ENCODE peak calls at places on chromosomes 1 and 21, in ten cellular contexts. One of them, this sample, is unnamed.

GRCh38 chr1:39173995-39174380 is 30.5 kb upstream of the MACF1 start:
- DNase-seq in CD8-positive, alpha-beta T cell: no peak
- DNase-seq in BE2C: no peak
- DNase-seq in memory B cell: no peak
- DNase-seq in NCI-H1417: no peak
- DNase-seq in stimulated activated CD4-positive, alpha-beta T cell treated with anti-CD3 and anti-CD28 coated beads, Interleukin-12 subunit alpha, Interleukin-12 subunit beta, amount 100 ng/mL, for 4 hours: no peak
- DNase-seq in A549: no peak
- DNase-seq in OCI-LY7: no peak
- DNase-seq in cardiac muscle cell: no peak
- DNase-seq in effector CD4-positive, alpha-beta T cell: no peak
- DNase-seq in this sample: no peak

GRCh38 chr1:1432951-1433803 is 2.3 kb upstream of the VWA1 start:
- DNase-seq in CD8-positive, alpha-beta T cell: no peak
- DNase-seq in NCI-H1417: no peak
- DNase-seq in effector CD4-positive, alpha-beta T cell: no peak
- DNase-seq in memory B cell: no peak
- DNase-seq in OCI-LY7: no peak
- DNase-seq in A549: no peak
- DNase-seq in BE2C: peak
- DNase-seq in stimulated activated CD4-positive, alpha-beta T cell treated with anti-CD3 and anti-CD28 coated beads, Interleukin-12 subunit alpha, Interleukin-12 subunit beta, amount 100 ng/mL, for 4 hours: no peak
- DNase-seq in cardiac muscle cell: peak
- DNase-seq in this sample: peak

GRCh38 chr21:34736116-34736870 is 67.5 kb downstream of the CLIC6 start:
- DNase-seq in CD8-positive, alpha-beta T cell: no peak
- DNase-seq in OCI-LY7: no peak
- DNase-seq in effector CD4-positive, alpha-beta T cell: no peak
- DNase-seq in stimulated activated CD4-positive, alpha-beta T cell treated with anti-CD3 and anti-CD28 coated beads, Interleukin-12 subunit alpha, Interleukin-12 subunit beta, amount 100 ng/mL, for 4 hours: no peak
- DNase-seq in BE2C: no peak
- DNase-seq in cardiac muscle cell: no peak
- DNase-seq in NCI-H1417: no peak
- DNase-seq in A549: no peak
- DNase-seq in memory B cell: no peak
- DNase-seq in this sample: no peak

GRCh38 chr1:228280106-228280901 is 72.5 kb downstream of the OBSCN start:
- DNase-seq in effector CD4-positive, alpha-beta T cell: no peak
- DNase-seq in A549: no peak
- DNase-seq in CD8-positive, alpha-beta T cell: no peak
- DNase-seq in memory B cell: no peak
- DNase-seq in NCI-H1417: no peak
- DNase-seq in BE2C: peak
- DNase-seq in stimulated activated CD4-positive, alpha-beta T cell treated with anti-CD3 and anti-CD28 coated beads, Interleukin-12 subunit alpha, Interleukin-12 subunit beta, amount 100 ng/mL, for 4 hours: no peak
- DNase-seq in OCI-LY7: no peak
- DNase-seq in cardiac muscle cell: no peak
- DNase-seq in this sample: no peak

GRCh38 chr21:34989337-34990151 is 59.6 kb downstream of the RUNX1 start:
- DNase-seq in NCI-H1417: no peak
- DNase-seq in cardiac muscle cell: no peak
- DNase-seq in BE2C: no peak
- DNase-seq in CD8-positive, alpha-beta T cell: no peak
- DNase-seq in A549: no peak
- DNase-seq in memory B cell: no peak
- DNase-seq in OCI-LY7: no peak
- DNase-seq in stimulated activated CD4-positive, alpha-beta T cell treated with anti-CD3 and anti-CD28 coated beads, Interleukin-12 subunit alpha, Interleukin-12 subunit beta, amount 100 ng/mL, for 4 hours: peak
- DNase-seq in effector CD4-positive, alpha-beta T cell: no peak
- DNase-seq in this sample: no peak

GRCh38 chr21:44983421-44984206 is 43.8 kb downstream of the SLX9 start:
- DNase-seq in stimulated activated CD4-positive, alpha-beta T cell treated with anti-CD3 and anti-CD28 coated beads, Interleukin-12 subunit alpha, Interleukin-12 subunit beta, amount 100 ng/mL, for 4 hours: no peak
- DNase-seq in cardiac muscle cell: no peak
- DNase-seq in memory B cell: no peak
- DNase-seq in BE2C: peak
- DNase-seq in NCI-H1417: no peak
- DNase-seq in effector CD4-positive, alpha-beta T cell: no peak
- DNase-seq in A549: no peak
- DNase-seq in CD8-positive, alpha-beta T cell: no peak
- DNase-seq in OCI-LY7: no peak
- DNase-seq in this sample: no peak

GRCh38 chr21:44927587-44928461 is 7.1 kb upstream of the ITGB2 start:
- DNase-seq in cardiac muscle cell: peak
- DNase-seq in CD8-positive, alpha-beta T cell: peak
- DNase-seq in A549: peak
- DNase-seq in OCI-LY7: peak
- DNase-seq in stimulated activated CD4-positive, alpha-beta T cell treated with anti-CD3 and anti-CD28 coated beads, Interleukin-12 subunit alpha, Interleukin-12 subunit beta, amount 100 ng/mL, for 4 hours: peak
- DNase-seq in NCI-H1417: no peak
- DNase-seq in memory B cell: no peak
- DNase-seq in effector CD4-positive, alpha-beta T cell: peak
- DNase-seq in BE2C: no peak
- DNase-seq in this sample: no peak

GRCh38 chr1:204075116-204075636 is 2.3 kb downstream of the SOX13 start:
- DNase-seq in A549: no peak
- DNase-seq in BE2C: no peak
- DNase-seq in cardiac muscle cell: peak
- DNase-seq in NCI-H1417: peak
- DNase-seq in CD8-positive, alpha-beta T cell: no peak
- DNase-seq in stimulated activated CD4-positive, alpha-beta T cell treated with anti-CD3 and anti-CD28 coated beads, Interleukin-12 subunit alpha, Interleukin-12 subunit beta, amount 100 ng/mL, for 4 hours: no peak
- DNase-seq in memory B cell: no peak
- DNase-seq in OCI-LY7: no peak
- DNase-seq in effector CD4-positive, alpha-beta T cell: no peak
- DNase-seq in this sample: no peak

GRCh38 chr1:61240878-61241277 is 158.5 kb downstream of the NFIA start:
- DNase-seq in cardiac muscle cell: no peak
- DNase-seq in OCI-LY7: no peak
- DNase-seq in A549: no peak
- DNase-seq in stimulated activated CD4-positive, alpha-beta T cell treated with anti-CD3 and anti-CD28 coated beads, Interleukin-12 subunit alpha, Interleukin-12 subunit beta, amount 100 ng/mL, for 4 hours: no peak
- DNase-seq in CD8-positive, alpha-beta T cell: no peak
- DNase-seq in memory B cell: no peak
- DNase-seq in BE2C: no peak
- DNase-seq in effector CD4-positive, alpha-beta T cell: no peak
- DNase-seq in NCI-H1417: no peak
- DNase-seq in this sample: no peak

GRCh38 chr21:16113052-16113715 is 383.4 kb downstream of the USP25 start:
- DNase-seq in CD8-positive, alpha-beta T cell: no peak
- DNase-seq in BE2C: no peak
- DNase-seq in cardiac muscle cell: no peak
- DNase-seq in memory B cell: no peak
- DNase-seq in A549: no peak
- DNase-seq in effector CD4-positive, alpha-beta T cell: no peak
- DNase-seq in stimulated activated CD4-positive, alpha-beta T cell treated with anti-CD3 and anti-CD28 coated beads, Interleukin-12 subunit alpha, Interleukin-12 subunit beta, amount 100 ng/mL, for 4 hours: no peak
- DNase-seq in OCI-LY7: no peak
- DNase-seq in NCI-H1417: no peak
- DNase-seq in this sample: no peak

GRCh38 chr1:179175011-179175934 is 54.2 kb downstream of the ABL2 start:
- DNase-seq in A549: peak
- DNase-seq in memory B cell: no peak
- DNase-seq in effector CD4-positive, alpha-beta T cell: no peak
- DNase-seq in NCI-H1417: no peak
- DNase-seq in stimulated activated CD4-positive, alpha-beta T cell treated with anti-CD3 and anti-CD28 coated beads, Interleukin-12 subunit alpha, Interleukin-12 subunit beta, amount 100 ng/mL, for 4 hours: no peak
- DNase-seq in OCI-LY7: no peak
- DNase-seq in BE2C: no peak
- DNase-seq in CD8-positive, alpha-beta T cell: no peak
- DNase-seq in cardiac muscle cell: peak
- DNase-seq in this sample: peak

GRCh38 chr1:17984510-17985085 is 123.0 kb upstream of the IGSF21 start:
- DNase-seq in CD8-positive, alpha-beta T cell: no peak
- DNase-seq in OCI-LY7: peak
- DNase-seq in memory B cell: no peak
- DNase-seq in cardiac muscle cell: peak
- DNase-seq in effector CD4-positive, alpha-beta T cell: no peak
- DNase-seq in NCI-H1417: peak
- DNase-seq in stimulated activated CD4-positive, alpha-beta T cell treated with anti-CD3 and anti-CD28 coated beads, Interleukin-12 subunit alpha, Interleukin-12 subunit beta, amount 100 ng/mL, for 4 hours: peak
- DNase-seq in A549: peak
- DNase-seq in BE2C: peak
- DNase-seq in this sample: peak

GRCh38 chr1:101566883-101567538 is 330.2 kb downstream of the S1PR1 start:
- DNase-seq in A549: no peak
- DNase-seq in OCI-LY7: no peak
- DNase-seq in CD8-positive, alpha-beta T cell: no peak
- DNase-seq in NCI-H1417: no peak
- DNase-seq in cardiac muscle cell: no peak
- DNase-seq in stimulated activated CD4-positive, alpha-beta T cell treated with anti-CD3 and anti-CD28 coated beads, Interleukin-12 subunit alpha, Interleukin-12 subunit beta, amount 100 ng/mL, for 4 hours: no peak
- DNase-seq in memory B cell: no peak
- DNase-seq in BE2C: no peak
- DNase-seq in effector CD4-positive, alpha-beta T cell: no peak
- DNase-seq in this sample: no peak

GRCh38 chr1:162212713-162213112 is 143.2 kb downstream of the NOS1AP start:
- DNase-seq in BE2C: no peak
- DNase-seq in A549: no peak
- DNase-seq in stimulated activated CD4-positive, alpha-beta T cell treated with anti-CD3 and anti-CD28 coated beads, Interleukin-12 subunit alpha, Interleukin-12 subunit beta, amount 100 ng/mL, for 4 hours: no peak
- DNase-seq in OCI-LY7: no peak
- DNase-seq in CD8-positive, alpha-beta T cell: no peak
- DNase-seq in cardiac muscle cell: no peak
- DNase-seq in NCI-H1417: no peak
- DNase-seq in memory B cell: no peak
- DNase-seq in effector CD4-positive, alpha-beta T cell: no peak
- DNase-seq in this sample: no peak

GRCh38 chr21:40421121-40421520 is 425.8 kb downstream of the DSCAM start:
- DNase-seq in BE2C: no peak
- DNase-seq in OCI-LY7: no peak
- DNase-seq in memory B cell: no peak
- DNase-seq in effector CD4-positive, alpha-beta T cell: no peak
- DNase-seq in NCI-H1417: no peak
- DNase-seq in stimulated activated CD4-positive, alpha-beta T cell treated with anti-CD3 and anti-CD28 coated beads, Interleukin-12 subunit alpha, Interleukin-12 subunit beta, amount 100 ng/mL, for 4 hours: no peak
- DNase-seq in CD8-positive, alpha-beta T cell: no peak
- DNase-seq in A549: no peak
- DNase-seq in cardiac muscle cell: no peak
- DNase-seq in this sample: no peak

GRCh38 chr1:192654607-192655389 is 18.9 kb downstream of the RGS13 start:
- DNase-seq in CD8-positive, alpha-beta T cell: no peak
- DNase-seq in BE2C: peak
- DNase-seq in NCI-H1417: no peak
- DNase-seq in A549: no peak
- DNase-seq in stimulated activated CD4-positive, alpha-beta T cell treated with anti-CD3 and anti-CD28 coated beads, Interleukin-12 subunit alpha, Interleukin-12 subunit beta, amount 100 ng/mL, for 4 hours: no peak
- DNase-seq in memory B cell: no peak
- DNase-seq in cardiac muscle cell: peak
- DNase-seq in OCI-LY7: no peak
- DNase-seq in effector CD4-positive, alpha-beta T cell: no peak
- DNase-seq in this sample: no peak

GRCh38 chr1:98991127-98992003 is 13.3 kb downstream of the PLPPR5 start:
- DNase-seq in CD8-positive, alpha-beta T cell: no peak
- DNase-seq in NCI-H1417: no peak
- DNase-seq in stimulated activated CD4-positive, alpha-beta T cell treated with anti-CD3 and anti-CD28 coated beads, Interleukin-12 subunit alpha, Interleukin-12 subunit beta, amount 100 ng/mL, for 4 hours: no peak
- DNase-seq in memory B cell: no peak
- DNase-seq in effector CD4-positive, alpha-beta T cell: no peak
- DNase-seq in OCI-LY7: peak
- DNase-seq in BE2C: peak
- DNase-seq in A549: peak
- DNase-seq in cardiac muscle cell: peak
- DNase-seq in this sample: no peak

GRCh38 chr1:151502859-151503509 is 8.2 kb upstream of the CGN start:
- DNase-seq in NCI-H1417: no peak
- DNase-seq in effector CD4-positive, alpha-beta T cell: no peak
- DNase-seq in BE2C: no peak
- DNase-seq in memory B cell: no peak
- DNase-seq in A549: no peak
- DNase-seq in OCI-LY7: no peak
- DNase-seq in CD8-positive, alpha-beta T cell: no peak
- DNase-seq in cardiac muscle cell: no peak
- DNase-seq in stimulated activated CD4-positive, alpha-beta T cell treated with anti-CD3 and anti-CD28 coated beads, Interleukin-12 subunit alpha, Interleukin-12 subunit beta, amount 100 ng/mL, for 4 hours: no peak
- DNase-seq in this sample: no peak

GRCh38 chr21:37644666-37645065 is 271.6 kb downstream of the KCNJ6 start:
- DNase-seq in cardiac muscle cell: peak
- DNase-seq in NCI-H1417: no peak
- DNase-seq in effector CD4-positive, alpha-beta T cell: no peak
- DNase-seq in stimulated activated CD4-positive, alpha-beta T cell treated with anti-CD3 and anti-CD28 coated beads, Interleukin-12 subunit alpha, Interleukin-12 subunit beta, amount 100 ng/mL, for 4 hours: no peak
- DNase-seq in A549: no peak
- DNase-seq in OCI-LY7: no peak
- DNase-seq in CD8-positive, alpha-beta T cell: no peak
- DNase-seq in memory B cell: no peak
- DNase-seq in BE2C: no peak
- DNase-seq in this sample: no peak

GRCh38 chr1:32748926-32749325 is 46.4 kb upstream of the SYNC start:
- DNase-seq in OCI-LY7: no peak
- DNase-seq in effector CD4-positive, alpha-beta T cell: no peak
- DNase-seq in A549: no peak
- DNase-seq in cardiac muscle cell: no peak
- DNase-seq in memory B cell: no peak
- DNase-seq in stimulated activated CD4-positive, alpha-beta T cell treated with anti-CD3 and anti-CD28 coated beads, Interleukin-12 subunit alpha, Interleukin-12 subunit beta, amount 100 ng/mL, for 4 hours: no peak
- DNase-seq in CD8-positive, alpha-beta T cell: no peak
- DNase-seq in BE2C: no peak
- DNase-seq in NCI-H1417: no peak
- DNase-seq in this sample: no peak

GRCh38 chr1:24465099-24465498 is 37.5 kb upstream of the RCAN3 start:
- DNase-seq in CD8-positive, alpha-beta T cell: no peak
- DNase-seq in memory B cell: no peak
- DNase-seq in A549: no peak
- DNase-seq in OCI-LY7: no peak
- DNase-seq in cardiac muscle cell: no peak
- DNase-seq in stimulated activated CD4-positive, alpha-beta T cell treated with anti-CD3 and anti-CD28 coated beads, Interleukin-12 subunit alpha, Interleukin-12 subunit beta, amount 100 ng/mL, for 4 hours: no peak
- DNase-seq in effector CD4-positive, alpha-beta T cell: no peak
- DNase-seq in NCI-H1417: no peak
- DNase-seq in BE2C: no peak
- DNase-seq in this sample: no peak

GRCh38 chr1:244817415-244817894 is 18.0 kb upstream of the COX20 start:
- DNase-seq in NCI-H1417: no peak
- DNase-seq in CD8-positive, alpha-beta T cell: no peak
- DNase-seq in BE2C: no peak
- DNase-seq in memory B cell: no peak
- DNase-seq in stimulated activated CD4-positive, alpha-beta T cell treated with anti-CD3 and anti-CD28 coated beads, Interleukin-12 subunit alpha, Interleukin-12 subunit beta, amount 100 ng/mL, for 4 hours: no peak
- DNase-seq in A549: no peak
- DNase-seq in OCI-LY7: no peak
- DNase-seq in cardiac muscle cell: no peak
- DNase-seq in effector CD4-positive, alpha-beta T cell: no peak
- DNase-seq in this sample: no peak

GRCh38 chr1:67371043-67371442 is 59.2 kb downstream of the SERBP1 start:
- DNase-seq in cardiac muscle cell: no peak
- DNase-seq in BE2C: no peak
- DNase-seq in A549: no peak
- DNase-seq in effector CD4-positive, alpha-beta T cell: no peak
- DNase-seq in memory B cell: no peak
- DNase-seq in CD8-positive, alpha-beta T cell: no peak
- DNase-seq in stimulated activated CD4-positive, alpha-beta T cell treated with anti-CD3 and anti-CD28 coated beads, Interleukin-12 subunit alpha, Interleukin-12 subunit beta, amount 100 ng/mL, for 4 hours: no peak
- DNase-seq in OCI-LY7: no peak
- DNase-seq in NCI-H1417: no peak
- DNase-seq in this sample: no peak

GRCh38 chr21:41379901-41380300 is 18.1 kb downstream of the MX2 start:
- DNase-seq in NCI-H1417: no peak
- DNase-seq in OCI-LY7: no peak
- DNase-seq in BE2C: no peak
- DNase-seq in memory B cell: no peak
- DNase-seq in effector CD4-positive, alpha-beta T cell: no peak
- DNase-seq in CD8-positive, alpha-beta T cell: no peak
- DNase-seq in cardiac muscle cell: no peak
- DNase-seq in A549: no peak
- DNase-seq in stimulated activated CD4-positive, alpha-beta T cell treated with anti-CD3 and anti-CD28 coated beads, Interleukin-12 subunit alpha, Interleukin-12 subunit beta, amount 100 ng/mL, for 4 hours: no peak
- DNase-seq in this sample: no peak

GRCh38 chr1:48493970-48494769 is 22.2 kb upstream of the SPATA6 start:
- DNase-seq in stimulated activated CD4-positive, alpha-beta T cell treated with anti-CD3 and anti-CD28 coated beads, Interleukin-12 subunit alpha, Interleukin-12 subunit beta, amount 100 ng/mL, for 4 hours: no peak
- DNase-seq in cardiac muscle cell: peak
- DNase-seq in OCI-LY7: no peak
- DNase-seq in BE2C: no peak
- DNase-seq in NCI-H1417: no peak
- DNase-seq in effector CD4-positive, alpha-beta T cell: no peak
- DNase-seq in CD8-positive, alpha-beta T cell: no peak
- DNase-seq in memory B cell: no peak
- DNase-seq in A549: no peak
- DNase-seq in this sample: no peak

GRCh38 chr1:206735553-206736031 is 35.0 kb upstream of the IL19 start:
- DNase-seq in effector CD4-positive, alpha-beta T cell: no peak
- DNase-seq in BE2C: no peak
- DNase-seq in memory B cell: no peak
- DNase-seq in cardiac muscle cell: peak
- DNase-seq in stimulated activated CD4-positive, alpha-beta T cell treated with anti-CD3 and anti-CD28 coated beads, Interleukin-12 subunit alpha, Interleukin-12 subunit beta, amount 100 ng/mL, for 4 hours: no peak
- DNase-seq in CD8-positive, alpha-beta T cell: no peak
- DNase-seq in OCI-LY7: no peak
- DNase-seq in A549: no peak
- DNase-seq in NCI-H1417: no peak
- DNase-seq in this sample: no peak

GRCh38 chr1:29648798-29649374 is 412.6 kb downstream of the PTPRU start:
- DNase-seq in OCI-LY7: no peak
- DNase-seq in A549: no peak
- DNase-seq in CD8-positive, alpha-beta T cell: no peak
- DNase-seq in memory B cell: no peak
- DNase-seq in BE2C: no peak
- DNase-seq in stimulated activated CD4-positive, alpha-beta T cell treated with anti-CD3 and anti-CD28 coated beads, Interleukin-12 subunit alpha, Interleukin-12 subunit beta, amount 100 ng/mL, for 4 hours: no peak
- DNase-seq in NCI-H1417: no peak
- DNase-seq in effector CD4-positive, alpha-beta T cell: no peak
- DNase-seq in cardiac muscle cell: no peak
- DNase-seq in this sample: no peak

GRCh38 chr1:50132495-50132894 is 23.8 kb downstream of the ELAVL4 start:
- DNase-seq in NCI-H1417: peak
- DNase-seq in OCI-LY7: no peak
- DNase-seq in effector CD4-positive, alpha-beta T cell: no peak
- DNase-seq in CD8-positive, alpha-beta T cell: no peak
- DNase-seq in BE2C: no peak
- DNase-seq in A549: no peak
- DNase-seq in memory B cell: no peak
- DNase-seq in cardiac muscle cell: no peak
- DNase-seq in stimulated activated CD4-positive, alpha-beta T cell treated with anti-CD3 and anti-CD28 coated beads, Interleukin-12 subunit alpha, Interleukin-12 subunit beta, amount 100 ng/mL, for 4 hours: no peak
- DNase-seq in this sample: no peak